ENCODE peak calls at places on chromosomes 6 and 20, in nine cellular contexts. One of them, this sample, is unnamed.

GRCh38 chr6:28737750-28738395 is 185.9 kb downstream of the TRIM27 start:
- DNase-seq in non-pigmented ciliary epithelial cell: no peak
- DNase-seq in H9: peak
- DNase-seq in KG1: no peak
- DNase-seq in NCI-H1105 treated with DMSO at 0.1 percent for 48 hours: no peak
- DNase-seq in NCI-H1417: no peak
- DNase-seq in T-helper 1 cell: no peak
- DNase-seq in Calu3: no peak
- DNase-seq in spleen: no peak
- DNase-seq in this sample: no peak

GRCh38 chr6:1552296-1552761 is 57.4 kb upstream of the FOXC1 start:
- DNase-seq in spleen: no peak
- DNase-seq in T-helper 1 cell: no peak
- DNase-seq in H9: no peak
- DNase-seq in Calu3: peak
- DNase-seq in non-pigmented ciliary epithelial cell: no peak
- DNase-seq in NCI-H1105 treated with DMSO at 0.1 percent for 48 hours: no peak
- DNase-seq in KG1: no peak
- DNase-seq in NCI-H1417: no peak
- DNase-seq in this sample: no peak

GRCh38 chr6:130526466-130526865 is 160.6 kb downstream of the TMEM200A start:
- DNase-seq in H9: no peak
- DNase-seq in KG1: peak
- DNase-seq in non-pigmented ciliary epithelial cell: no peak
- DNase-seq in Calu3: no peak
- DNase-seq in spleen: no peak
- DNase-seq in T-helper 1 cell: no peak
- DNase-seq in NCI-H1417: no peak
- DNase-seq in NCI-H1105 treated with DMSO at 0.1 percent for 48 hours: no peak
- DNase-seq in this sample: no peak

GRCh38 chr6:11752350-11752749 is 26.3 kb downstream of the ADTRP start:
- DNase-seq in KG1: no peak
- DNase-seq in NCI-H1417: no peak
- DNase-seq in spleen: no peak
- DNase-seq in H9: no peak
- DNase-seq in NCI-H1105 treated with DMSO at 0.1 percent for 48 hours: no peak
- DNase-seq in T-helper 1 cell: no peak
- DNase-seq in Calu3: no peak
- DNase-seq in non-pigmented ciliary epithelial cell: no peak
- DNase-seq in this sample: no peak

GRCh38 chr6:89932245-89932802 is 38.1 kb downstream of the GJA10 start:
- DNase-seq in T-helper 1 cell: no peak
- DNase-seq in non-pigmented ciliary epithelial cell: no peak
- DNase-seq in NCI-H1417: no peak
- DNase-seq in spleen: no peak
- DNase-seq in Calu3: no peak
- DNase-seq in KG1: no peak
- DNase-seq in NCI-H1105 treated with DMSO at 0.1 percent for 48 hours: no peak
- DNase-seq in H9: no peak
- DNase-seq in this sample: no peak

GRCh38 chr20:63963348-63963741 is 6.4 kb downstream of the ZNF512B start:
- DNase-seq in Calu3: no peak
- DNase-seq in non-pigmented ciliary epithelial cell: no peak
- DNase-seq in T-helper 1 cell: no peak
- DNase-seq in KG1: no peak
- DNase-seq in H9: no peak
- DNase-seq in NCI-H1417: no peak
- DNase-seq in NCI-H1105 treated with DMSO at 0.1 percent for 48 hours: no peak
- DNase-seq in spleen: peak
- DNase-seq in this sample: no peak

GRCh38 chr6:112382778-112383177 is 35.6 kb downstream of the RFPL4B start:
- DNase-seq in Calu3: no peak
- DNase-seq in T-helper 1 cell: no peak
- DNase-seq in spleen: no peak
- DNase-seq in NCI-H1417: no peak
- DNase-seq in H9: no peak
- DNase-seq in KG1: no peak
- DNase-seq in NCI-H1105 treated with DMSO at 0.1 percent for 48 hours: no peak
- DNase-seq in non-pigmented ciliary epithelial cell: no peak
- DNase-seq in this sample: no peak

GRCh38 chr6:30156262-30156599 is 4.8 kb downstream of the TRIM10 start:
- DNase-seq in KG1: no peak
- DNase-seq in T-helper 1 cell: no peak
- DNase-seq in spleen: no peak
- DNase-seq in non-pigmented ciliary epithelial cell: no peak
- DNase-seq in NCI-H1105 treated with DMSO at 0.1 percent for 48 hours: no peak
- DNase-seq in Calu3: peak
- DNase-seq in H9: no peak
- DNase-seq in NCI-H1417: no peak
- DNase-seq in this sample: no peak

GRCh38 chr20:21901470-21902275 is 196.2 kb downstream of the PAX1 start:
- DNase-seq in non-pigmented ciliary epithelial cell: no peak
- DNase-seq in Calu3: no peak
- DNase-seq in KG1: no peak
- DNase-seq in spleen: no peak
- DNase-seq in H9: no peak
- DNase-seq in NCI-H1105 treated with DMSO at 0.1 percent for 48 hours: peak
- DNase-seq in T-helper 1 cell: no peak
- DNase-seq in NCI-H1417: no peak
- DNase-seq in this sample: no peak

GRCh38 chr6:121201108-121201507 is 133.2 kb downstream of the TBC1D32 start:
- DNase-seq in NCI-H1105 treated with DMSO at 0.1 percent for 48 hours: no peak
- DNase-seq in T-helper 1 cell: no peak
- DNase-seq in Calu3: no peak
- DNase-seq in non-pigmented ciliary epithelial cell: no peak
- DNase-seq in KG1: peak
- DNase-seq in H9: no peak
- DNase-seq in spleen: no peak
- DNase-seq in NCI-H1417: no peak
- DNase-seq in this sample: no peak

GRCh38 chr20:61360940-61361339 is 108.9 kb downstream of the CDH4 start:
- DNase-seq in KG1: no peak
- DNase-seq in spleen: no peak
- DNase-seq in T-helper 1 cell: no peak
- DNase-seq in H9: no peak
- DNase-seq in Calu3: no peak
- DNase-seq in non-pigmented ciliary epithelial cell: no peak
- DNase-seq in NCI-H1105 treated with DMSO at 0.1 percent for 48 hours: no peak
- DNase-seq in NCI-H1417: no peak
- DNase-seq in this sample: no peak

GRCh38 chr6:56842602-56843475 is 112.1 kb upstream of the BEND6 start:
- DNase-seq in NCI-H1417: peak
- DNase-seq in KG1: peak
- DNase-seq in NCI-H1105 treated with DMSO at 0.1 percent for 48 hours: peak
- DNase-seq in H9: peak
- DNase-seq in T-helper 1 cell: no peak
- DNase-seq in non-pigmented ciliary epithelial cell: no peak
- DNase-seq in Calu3: peak
- DNase-seq in spleen: peak
- DNase-seq in this sample: no peak

GRCh38 chr6:162940426-162940825 is 212.7 kb downstream of the PACRG start:
- DNase-seq in H9: no peak
- DNase-seq in KG1: no peak
- DNase-seq in NCI-H1105 treated with DMSO at 0.1 percent for 48 hours: no peak
- DNase-seq in non-pigmented ciliary epithelial cell: no peak
- DNase-seq in Calu3: no peak
- DNase-seq in T-helper 1 cell: no peak
- DNase-seq in spleen: no peak
- DNase-seq in NCI-H1417: no peak
- DNase-seq in this sample: no peak

GRCh38 chr6:128516514-128516898 is 3.9 kb downstream of the PTPRK start:
- DNase-seq in spleen: no peak
- DNase-seq in non-pigmented ciliary epithelial cell: no peak
- DNase-seq in KG1: no peak
- DNase-seq in H9: no peak
- DNase-seq in NCI-H1417: no peak
- DNase-seq in NCI-H1105 treated with DMSO at 0.1 percent for 48 hours: peak
- DNase-seq in T-helper 1 cell: no peak
- DNase-seq in Calu3: no peak
- DNase-seq in this sample: no peak

GRCh38 chr20:37567671-37568588 is 40.3 kb upstream of the BLCAP start:
- DNase-seq in Calu3: no peak
- DNase-seq in NCI-H1417: peak
- DNase-seq in T-helper 1 cell: no peak
- DNase-seq in H9: no peak
- DNase-seq in KG1: peak
- DNase-seq in non-pigmented ciliary epithelial cell: no peak
- DNase-seq in spleen: no peak
- DNase-seq in NCI-H1105 treated with DMSO at 0.1 percent for 48 hours: peak
- DNase-seq in this sample: no peak

GRCh38 chr20:3400260-3401155 is 7.0 kb downstream of the DNAAF9 start:
- DNase-seq in non-pigmented ciliary epithelial cell: no peak
- DNase-seq in H9: no peak
- DNase-seq in Calu3: no peak
- DNase-seq in KG1: no peak
- DNase-seq in spleen: no peak
- DNase-seq in T-helper 1 cell: no peak
- DNase-seq in NCI-H1417: no peak
- DNase-seq in NCI-H1105 treated with DMSO at 0.1 percent for 48 hours: no peak
- DNase-seq in this sample: no peak

GRCh38 chr20:9038791-9039190 is 30.1 kb upstream of the PLCB4 start:
- DNase-seq in H9: no peak
- DNase-seq in Calu3: no peak
- DNase-seq in NCI-H1417: no peak
- DNase-seq in non-pigmented ciliary epithelial cell: no peak
- DNase-seq in NCI-H1105 treated with DMSO at 0.1 percent for 48 hours: no peak
- DNase-seq in KG1: no peak
- DNase-seq in spleen: no peak
- DNase-seq in T-helper 1 cell: no peak
- DNase-seq in this sample: no peak

GRCh38 chr6:106692112-106692822 is 62.9 kb downstream of the QRSL1 start:
- DNase-seq in NCI-H1105 treated with DMSO at 0.1 percent for 48 hours: peak
- DNase-seq in H9: peak
- DNase-seq in spleen: no peak
- DNase-seq in Calu3: peak
- DNase-seq in non-pigmented ciliary epithelial cell: peak
- DNase-seq in T-helper 1 cell: no peak
- DNase-seq in NCI-H1417: no peak
- DNase-seq in KG1: no peak
- DNase-seq in this sample: no peak

GRCh38 chr20:63495771-63496403 is 3.0 kb downstream of the EEF1A2 start:
- DNase-seq in Calu3: peak
- DNase-seq in H9: peak
- DNase-seq in KG1: peak
- DNase-seq in spleen: peak
- DNase-seq in NCI-H1105 treated with DMSO at 0.1 percent for 48 hours: peak
- DNase-seq in NCI-H1417: peak
- DNase-seq in non-pigmented ciliary epithelial cell: no peak
- DNase-seq in T-helper 1 cell: peak
- DNase-seq in this sample: peak

This sample was measured in T-helper 9 cell.